ENCODE peak calls at places on chromosome 7, in seven cellular contexts. One of them, this sample, is unnamed.
A peak's percentile ranks its signal among the peaks of the same experiment; 100 is the strongest.

GRCh38 chr7:38339953-38340819 is 66.8 kb upstream of the TARP start:
- DNase-seq in CD8-positive, alpha-beta memory T cell: no peak
- DNase-seq in GM18507: no peak
- DNase-seq in activated T-helper 1 cell treated with anti-CD3 and anti-CD28 coated beads, Interleukin-2, amount 50 U/mL, for 16 hours: no peak
- DNase-seq in activated CD4-positive, CD25-positive, alpha-beta regulatory T cell treated with anti-CD3 and anti-CD28 coated beads, Interleukin-2, amount 50 U/mL, for 72 hours: no peak
- DNase-seq in GM04504: no peak
- DNase-seq in OCI-M1: no peak
- DNase-seq in this sample: no peak

GRCh38 chr7:155809332-155809946 is 2.8 kb downstream of the SHH start:
- DNase-seq in GM04504: no peak
- DNase-seq in OCI-M1: no peak
- DNase-seq in GM18507: no peak
- DNase-seq in activated T-helper 1 cell treated with anti-CD3 and anti-CD28 coated beads, Interleukin-2, amount 50 U/mL, for 16 hours: no peak
- DNase-seq in activated CD4-positive, CD25-positive, alpha-beta regulatory T cell treated with anti-CD3 and anti-CD28 coated beads, Interleukin-2, amount 50 U/mL, for 72 hours: no peak
- DNase-seq in CD8-positive, alpha-beta memory T cell: no peak
- DNase-seq in this sample: no peak

GRCh38 chr7:157394246-157395191 is 57.7 kb downstream of the DNAJB6 start:
- DNase-seq in GM18507: no peak
- DNase-seq in OCI-M1: no peak
- DNase-seq in CD8-positive, alpha-beta memory T cell: no peak
- DNase-seq in GM04504: no peak
- DNase-seq in activated CD4-positive, CD25-positive, alpha-beta regulatory T cell treated with anti-CD3 and anti-CD28 coated beads, Interleukin-2, amount 50 U/mL, for 72 hours: peak; percentile 17
- DNase-seq in activated T-helper 1 cell treated with anti-CD3 and anti-CD28 coated beads, Interleukin-2, amount 50 U/mL, for 16 hours: no peak
- DNase-seq in this sample: no peak

GRCh38 chr7:18019562-18019961 is 8.1 kb downstream of the PRPS1L1 start:
- DNase-seq in activated T-helper 1 cell treated with anti-CD3 and anti-CD28 coated beads, Interleukin-2, amount 50 U/mL, for 16 hours: no peak
- DNase-seq in CD8-positive, alpha-beta memory T cell: no peak
- DNase-seq in GM04504: peak; percentile 29
- DNase-seq in GM18507: no peak
- DNase-seq in activated CD4-positive, CD25-positive, alpha-beta regulatory T cell treated with anti-CD3 and anti-CD28 coated beads, Interleukin-2, amount 50 U/mL, for 72 hours: no peak
- DNase-seq in OCI-M1: no peak
- DNase-seq in this sample: no peak

GRCh38 chr7:151018421-151019129 is 5.7 kb downstream of the ATG9B start:
- DNase-seq in activated CD4-positive, CD25-positive, alpha-beta regulatory T cell treated with anti-CD3 and anti-CD28 coated beads, Interleukin-2, amount 50 U/mL, for 72 hours: no peak
- DNase-seq in activated T-helper 1 cell treated with anti-CD3 and anti-CD28 coated beads, Interleukin-2, amount 50 U/mL, for 16 hours: no peak
- DNase-seq in GM18507: no peak
- DNase-seq in CD8-positive, alpha-beta memory T cell: peak; percentile 54
- DNase-seq in GM04504: no peak
- DNase-seq in OCI-M1: no peak
- DNase-seq in this sample: no peak

GRCh38 chr7:97179454-97180104 is 62.1 kb downstream of the SDHAF3 start:
- DNase-seq in activated T-helper 1 cell treated with anti-CD3 and anti-CD28 coated beads, Interleukin-2, amount 50 U/mL, for 16 hours: no peak
- DNase-seq in GM04504: peak; percentile 19
- DNase-seq in activated CD4-positive, CD25-positive, alpha-beta regulatory T cell treated with anti-CD3 and anti-CD28 coated beads, Interleukin-2, amount 50 U/mL, for 72 hours: no peak
- DNase-seq in OCI-M1: peak; percentile 91
- DNase-seq in CD8-positive, alpha-beta memory T cell: peak; percentile 33
- DNase-seq in GM18507: peak; percentile 2
- DNase-seq in this sample: peak; percentile 35

GRCh38 chr7:50766808-50767207 is 15.9 kb downstream of the GRB10 start:
- DNase-seq in activated CD4-positive, CD25-positive, alpha-beta regulatory T cell treated with anti-CD3 and anti-CD28 coated beads, Interleukin-2, amount 50 U/mL, for 72 hours: no peak
- DNase-seq in GM04504: no peak
- DNase-seq in activated T-helper 1 cell treated with anti-CD3 and anti-CD28 coated beads, Interleukin-2, amount 50 U/mL, for 16 hours: no peak
- DNase-seq in OCI-M1: no peak
- DNase-seq in CD8-positive, alpha-beta memory T cell: no peak
- DNase-seq in GM18507: no peak
- DNase-seq in this sample: no peak

GRCh38 chr7:114422478-114423217 is 8.0 kb downstream of the FOXP2 start:
- DNase-seq in activated T-helper 1 cell treated with anti-CD3 and anti-CD28 coated beads, Interleukin-2, amount 50 U/mL, for 16 hours: no peak
- DNase-seq in GM18507: no peak
- DNase-seq in OCI-M1: peak; percentile 48
- DNase-seq in activated CD4-positive, CD25-positive, alpha-beta regulatory T cell treated with anti-CD3 and anti-CD28 coated beads, Interleukin-2, amount 50 U/mL, for 72 hours: no peak
- DNase-seq in GM04504: no peak
- DNase-seq in CD8-positive, alpha-beta memory T cell: no peak
- DNase-seq in this sample: no peak

GRCh38 chr7:84701524-84702306 is 485.1 kb downstream of the SEMA3D start:
- DNase-seq in GM04504: peak; percentile 71
- DNase-seq in OCI-M1: no peak
- DNase-seq in CD8-positive, alpha-beta memory T cell: no peak
- DNase-seq in activated CD4-positive, CD25-positive, alpha-beta regulatory T cell treated with anti-CD3 and anti-CD28 coated beads, Interleukin-2, amount 50 U/mL, for 72 hours: no peak
- DNase-seq in activated T-helper 1 cell treated with anti-CD3 and anti-CD28 coated beads, Interleukin-2, amount 50 U/mL, for 16 hours: no peak
- DNase-seq in GM18507: no peak
- DNase-seq in this sample: no peak

GRCh38 chr7:37065779-37066271 is 341.5 kb upstream of the AOAH start:
- DNase-seq in activated CD4-positive, CD25-positive, alpha-beta regulatory T cell treated with anti-CD3 and anti-CD28 coated beads, Interleukin-2, amount 50 U/mL, for 72 hours: no peak
- DNase-seq in activated T-helper 1 cell treated with anti-CD3 and anti-CD28 coated beads, Interleukin-2, amount 50 U/mL, for 16 hours: no peak
- DNase-seq in CD8-positive, alpha-beta memory T cell: no peak
- DNase-seq in GM18507: no peak
- DNase-seq in GM04504: no peak
- DNase-seq in OCI-M1: peak; percentile 65
- DNase-seq in this sample: no peak

GRCh38 chr7:158584392-158584791 is 3.2 kb downstream of the PTPRN2 start:
- DNase-seq in CD8-positive, alpha-beta memory T cell: no peak
- DNase-seq in activated T-helper 1 cell treated with anti-CD3 and anti-CD28 coated beads, Interleukin-2, amount 50 U/mL, for 16 hours: no peak
- DNase-seq in GM18507: no peak
- DNase-seq in activated CD4-positive, CD25-positive, alpha-beta regulatory T cell treated with anti-CD3 and anti-CD28 coated beads, Interleukin-2, amount 50 U/mL, for 72 hours: no peak
- DNase-seq in OCI-M1: no peak
- DNase-seq in GM04504: no peak
- DNase-seq in this sample: no peak

GRCh38 chr7:64946772-64947171 is 43.7 kb downstream of the ZNF273 start:
- DNase-seq in activated T-helper 1 cell treated with anti-CD3 and anti-CD28 coated beads, Interleukin-2, amount 50 U/mL, for 16 hours: no peak
- DNase-seq in activated CD4-positive, CD25-positive, alpha-beta regulatory T cell treated with anti-CD3 and anti-CD28 coated beads, Interleukin-2, amount 50 U/mL, for 72 hours: no peak
- DNase-seq in GM18507: no peak
- DNase-seq in GM04504: no peak
- DNase-seq in CD8-positive, alpha-beta memory T cell: no peak
- DNase-seq in OCI-M1: peak; percentile 46
- DNase-seq in this sample: no peak

GRCh38 chr7:150322833-150323681 is at the start of the genes ACTR3C and LRRC61:
- DNase-seq in activated CD4-positive, CD25-positive, alpha-beta regulatory T cell treated with anti-CD3 and anti-CD28 coated beads, Interleukin-2, amount 50 U/mL, for 72 hours: peak; percentile 77
- DNase-seq in activated T-helper 1 cell treated with anti-CD3 and anti-CD28 coated beads, Interleukin-2, amount 50 U/mL, for 16 hours: peak; percentile 29
- DNase-seq in CD8-positive, alpha-beta memory T cell: peak; percentile 50
- DNase-seq in GM18507: peak; percentile 73
- DNase-seq in GM04504: no peak
- DNase-seq in OCI-M1: peak; percentile 84
- DNase-seq in this sample: peak; percentile 57

GRCh38 chr7:29622335-29623265 is 59.0 kb downstream of the PRR15 start:
- DNase-seq in activated CD4-positive, CD25-positive, alpha-beta regulatory T cell treated with anti-CD3 and anti-CD28 coated beads, Interleukin-2, amount 50 U/mL, for 72 hours: no peak
- DNase-seq in CD8-positive, alpha-beta memory T cell: no peak
- DNase-seq in GM18507: no peak
- DNase-seq in activated T-helper 1 cell treated with anti-CD3 and anti-CD28 coated beads, Interleukin-2, amount 50 U/mL, for 16 hours: no peak
- DNase-seq in GM04504: peak; percentile 89
- DNase-seq in OCI-M1: peak; percentile 35
- DNase-seq in this sample: no peak

GRCh38 chr7:144812379-144813283 is 23.2 kb downstream of the TPK1 start:
- DNase-seq in OCI-M1: no peak
- DNase-seq in activated T-helper 1 cell treated with anti-CD3 and anti-CD28 coated beads, Interleukin-2, amount 50 U/mL, for 16 hours: no peak
- DNase-seq in GM04504: no peak
- DNase-seq in CD8-positive, alpha-beta memory T cell: peak; percentile 54
- DNase-seq in GM18507: no peak
- DNase-seq in activated CD4-positive, CD25-positive, alpha-beta regulatory T cell treated with anti-CD3 and anti-CD28 coated beads, Interleukin-2, amount 50 U/mL, for 72 hours: no peak
- DNase-seq in this sample: peak; percentile 31

GRCh38 chr7:86963599-86964230 is 95.7 kb downstream of the ELAPOR2 start:
- DNase-seq in GM18507: no peak
- DNase-seq in activated T-helper 1 cell treated with anti-CD3 and anti-CD28 coated beads, Interleukin-2, amount 50 U/mL, for 16 hours: no peak
- DNase-seq in GM04504: peak; percentile 15
- DNase-seq in activated CD4-positive, CD25-positive, alpha-beta regulatory T cell treated with anti-CD3 and anti-CD28 coated beads, Interleukin-2, amount 50 U/mL, for 72 hours: no peak
- DNase-seq in OCI-M1: peak; percentile 64
- DNase-seq in CD8-positive, alpha-beta memory T cell: no peak
- DNase-seq in this sample: no peak

GRCh38 chr7:50471970-50472369 is 21.8 kb upstream of the FIGNL1 start:
- DNase-seq in OCI-M1: no peak
- DNase-seq in activated T-helper 1 cell treated with anti-CD3 and anti-CD28 coated beads, Interleukin-2, amount 50 U/mL, for 16 hours: no peak
- DNase-seq in CD8-positive, alpha-beta memory T cell: no peak
- DNase-seq in GM18507: no peak
- DNase-seq in activated CD4-positive, CD25-positive, alpha-beta regulatory T cell treated with anti-CD3 and anti-CD28 coated beads, Interleukin-2, amount 50 U/mL, for 72 hours: no peak
- DNase-seq in GM04504: no peak
- DNase-seq in this sample: no peak

GRCh38 chr7:124649397-124650029 is 116.1 kb downstream of the GPR37 start:
- DNase-seq in GM04504: no peak
- DNase-seq in GM18507: no peak
- DNase-seq in OCI-M1: peak; percentile 75
- DNase-seq in activated CD4-positive, CD25-positive, alpha-beta regulatory T cell treated with anti-CD3 and anti-CD28 coated beads, Interleukin-2, amount 50 U/mL, for 72 hours: no peak
- DNase-seq in CD8-positive, alpha-beta memory T cell: no peak
- DNase-seq in activated T-helper 1 cell treated with anti-CD3 and anti-CD28 coated beads, Interleukin-2, amount 50 U/mL, for 16 hours: no peak
- DNase-seq in this sample: no peak

This sample was measured in GM19239.